ENCODE peak calls at places on chromosomes 7 and 10, in four cellular contexts. W is HCT116, O is uterus, F is stomach. K is an unnamed sample. For H3K4me1, the result is how much of the 10 kb centered on the place peaks cover.

GRCh38 chr7:85770332-85770731 is 583.5 kb upstream of the SEMA3D start:
- DNase-seq in W (no peak), O (no peak), F (no peak), K (no peak)

GRCh38 chr7:81470084-81470723 is 299.6 kb downstream of the HGF start:
- DNase-seq in W (peak), O (peak), F (peak), K (peak)

GRCh38 chr7:137606061-137606674 is 240.6 kb downstream of the DGKI start:
- DNase-seq in W (peak), O (no peak), F (no peak), K (no peak)

GRCh38 chr7:69932034-69932628 is 333.9 kb downstream of the AUTS2 start:
- DNase-seq in W (no peak), O (peak), F (no peak), K (no peak)

GRCh38 chr10:68811367-68812009 is 15.8 kb upstream of the STOX1 start:
- DNase-seq in W (no peak), O (no peak), F (no peak), K (no peak)

GRCh38 chr10:103548006-103548405 is 54.5 kb downstream of the NEURL1 start:
- DNase-seq in W (no peak), O (no peak), F (no peak), K (no peak)

GRCh38 chr7:38451840-38452239 is 178.4 kb upstream of the TARP start:
- DNase-seq in W (peak), O (no peak), F (no peak), K (no peak)

GRCh38 chr10:92965314-92965713 is 95.3 kb upstream of the CYP26C1 start:
- DNase-seq in W (peak), O (no peak), F (no peak), K (no peak)

GRCh38 chr7:157622000-157622399 is 285.2 kb downstream of the DNAJB6 start:
- DNase-seq in W (no peak), O (no peak), F (no peak), K (no peak)

GRCh38 chr7:147197006-147197405 is 1080.4 kb downstream of the CNTNAP2 start:
- DNase-seq in W (no peak), O (no peak), F (no peak), K (no peak)

GRCh38 chr10:91887075-91887899 is 22.0 kb downstream of the FGFBP3 start:
- DNase-seq in W (no peak), O (peak), F (no peak), K (peak)

GRCh38 chr7:112226701-112227276 is 20.3 kb downstream of the ZNF277 start:
- DNase-seq in W (no peak), O (no peak), F (no peak), K (no peak)

GRCh38 chr10:112148314-112148713 is 35.3 kb downstream of the GPAM start:
- DNase-seq in W (no peak), O (no peak), F (no peak), K (no peak)

GRCh38 chr7:122896509-122896908 is 10.2 kb upstream of the CADPS2 start:
- DNase-seq in W (no peak), O (no peak), F (no peak), K (no peak)

GRCh38 chr10:3476186-3476585 is 303.6 kb upstream of the PITRM1 start:
- DNase-seq in W (no peak), O (no peak), F (no peak), K (no peak)

GRCh38 chr7:77627307-77627671 is 69.0 kb upstream of the RSBN1L start:
- DNase-seq in W (no peak), O (no peak), F (no peak), K (no peak)

GRCh38 chr10:90047243-90047729 is 345.9 kb downstream of the KIF20B start:
- DNase-seq in W (peak), O (no peak), F (no peak), K (no peak)

GRCh38 chr7:137728426-137728825 is 118.3 kb downstream of the DGKI start:
- DNase-seq in W (no peak), O (no peak), F (no peak), K (no peak)

GRCh38 chr10:132837905-132838304 is 52.0 kb upstream of the NKX6-2 start:
- DNase-seq in W (no peak), O (no peak), F (no peak), K (no peak)

GRCh38 chr7:104240400-104240799 is 32.6 kb upstream of the ORC5 start:
- DNase-seq in W (no peak), O (no peak), F (no peak), K (no peak)

GRCh38 chr10:13712799-13713581 is 126.2 kb downstream of the PRPF18 start:
- DNase-seq in W (peak), O (peak), F (peak), K (peak)

GRCh38 chr7:41701542-41701941 is 1.3 kb downstream of the INHBA start:
- DNase-seq in W (no peak), O (no peak), F (no peak), K (no peak)
- TF ChIP-seq POLR2A in W (no peak), O (no peak), F (no peak), K (no peak)

GRCh38 chr10:79130255-79130654 is 61.5 kb downstream of the ZMIZ1 start:
- DNase-seq in W (no peak), O (no peak), F (no peak), K (no peak)

GRCh38 chr10:79129361-79129997 is 60.7 kb downstream of the ZMIZ1 start:
- DNase-seq in W (no peak), O (peak), F (no peak), K (peak)

GRCh38 chr10:79128241-79128922 is 59.6 kb downstream of the ZMIZ1 start:
- DNase-seq in W (no peak), O (no peak), F (no peak), K (no peak)

GRCh38 chr10:79127151-79127961 is 58.6 kb downstream of the ZMIZ1 start:
- DNase-seq in W (peak), O (peak), F (peak), K (peak)

GRCh38 chr10:79128923-79129305 is 60.1 kb downstream of the ZMIZ1 start:
- DNase-seq in W (no peak), O (no peak), F (no peak), K (no peak)
- H3K4me1 ChIP-seq in W (half or more), O (under half), F (under half), K (under half)

DNA sequence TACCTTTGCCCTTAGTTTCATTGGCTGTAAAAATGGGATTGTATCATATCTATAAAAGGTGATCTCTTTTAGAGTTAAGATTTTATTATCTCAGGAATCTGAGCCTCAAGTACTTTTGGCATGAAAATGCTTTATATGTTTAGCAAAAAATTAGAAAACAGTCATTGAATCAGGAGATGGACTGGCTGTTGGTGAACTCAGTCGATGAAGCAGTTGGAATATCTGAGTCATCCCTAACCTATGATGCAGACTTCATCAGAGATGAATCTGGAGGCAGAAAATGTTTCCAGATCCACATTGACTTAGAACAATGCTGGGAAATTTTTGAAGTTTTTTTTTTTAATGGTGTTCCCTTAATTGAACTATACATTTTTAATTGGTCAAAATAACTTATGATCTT is 228.5 kb downstream of the SLC25A13 start:
- DNase-seq in W (no peak), O (no peak), F (no peak), K (no peak)
- H3K27ac ChIP-seq in W (no peak), O (no peak), F (no peak), K (no peak)

GRCh38 chr7:74656421-74656910 is 1.1 kb upstream of the GTF2I start:
- DNase-seq in W (no peak), O (peak), F (peak), K (peak)

GRCh38 chr7:74656911-74657691 is 417 bp upstream of the GTF2I start:
- DNase-seq in W (peak), O (peak), F (peak), K (peak)

GRCh38 chr7:74658171-74659004 is 870 bp downstream of the GTF2I start:
- DNase-seq in W (peak), O (peak), F (peak), K (peak)

GRCh38 chr7:74655785-74656420 is 1.6 kb upstream of the GTF2I start:
- DNase-seq in W (no peak), O (no peak), F (no peak), K (no peak)

GRCh38 chr7:74657692-74658170 is at the start of gene GTF2I:
- DNase-seq in W (no peak), O (no peak), F (peak), K (no peak)
- TF ChIP-seq POLR2A in W (peak), O (no peak), F (no peak), K (no peak)

GRCh38 chr7:50621932-50622587 is 56.9 kb upstream of the DDC start:
- DNase-seq in W (no peak), O (no peak), F (no peak), K (peak)

GRCh38 chr7:50622821-50623220 is 57.6 kb upstream of the DDC start:
- DNase-seq in W (no peak), O (no peak), F (no peak), K (no peak)

GRCh38 chr7:50619684-50620083 is 54.5 kb upstream of the DDC start:
- DNase-seq in W (no peak), O (no peak), F (no peak), K (no peak)

GRCh38 chr7:50620418-50620817 is 55.2 kb upstream of the DDC start:
- DNase-seq in W (no peak), O (peak), F (no peak), K (no peak)

DNA sequence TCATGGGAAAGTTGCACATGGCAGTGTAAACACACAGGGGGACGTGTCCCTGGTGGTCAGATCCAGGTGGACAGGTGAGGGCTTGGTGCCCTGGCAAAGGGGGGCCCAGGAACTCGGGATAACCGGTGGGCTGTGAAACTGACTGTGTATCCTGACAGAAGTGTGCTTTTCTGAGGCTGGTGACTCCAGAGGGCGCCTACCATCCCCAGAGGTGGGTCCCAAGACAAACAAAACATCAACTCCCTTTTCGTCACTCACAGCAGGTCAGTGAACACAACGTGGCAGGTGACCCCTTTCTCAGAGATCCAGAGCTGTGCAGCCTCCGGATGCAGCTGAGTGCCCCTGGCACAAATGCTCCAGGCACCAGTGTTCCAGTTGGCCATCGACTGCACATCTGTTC is 56.0 kb upstream of the DDC start:
- DNase-seq in W (no peak), O (no peak), F (no peak), K (no peak)
- H3K4me1 ChIP-seq in W (under half), O (under half), F (under half), K (under half)

GRCh38 chr10:96642530-96642929 is 55.7 kb upstream of the TM9SF3 start:
- DNase-seq in W (no peak), O (no peak), F (no peak), K (no peak)
- H3K27ac ChIP-seq in W (no peak), O (no peak), F (no peak), K (no peak)

DNA sequence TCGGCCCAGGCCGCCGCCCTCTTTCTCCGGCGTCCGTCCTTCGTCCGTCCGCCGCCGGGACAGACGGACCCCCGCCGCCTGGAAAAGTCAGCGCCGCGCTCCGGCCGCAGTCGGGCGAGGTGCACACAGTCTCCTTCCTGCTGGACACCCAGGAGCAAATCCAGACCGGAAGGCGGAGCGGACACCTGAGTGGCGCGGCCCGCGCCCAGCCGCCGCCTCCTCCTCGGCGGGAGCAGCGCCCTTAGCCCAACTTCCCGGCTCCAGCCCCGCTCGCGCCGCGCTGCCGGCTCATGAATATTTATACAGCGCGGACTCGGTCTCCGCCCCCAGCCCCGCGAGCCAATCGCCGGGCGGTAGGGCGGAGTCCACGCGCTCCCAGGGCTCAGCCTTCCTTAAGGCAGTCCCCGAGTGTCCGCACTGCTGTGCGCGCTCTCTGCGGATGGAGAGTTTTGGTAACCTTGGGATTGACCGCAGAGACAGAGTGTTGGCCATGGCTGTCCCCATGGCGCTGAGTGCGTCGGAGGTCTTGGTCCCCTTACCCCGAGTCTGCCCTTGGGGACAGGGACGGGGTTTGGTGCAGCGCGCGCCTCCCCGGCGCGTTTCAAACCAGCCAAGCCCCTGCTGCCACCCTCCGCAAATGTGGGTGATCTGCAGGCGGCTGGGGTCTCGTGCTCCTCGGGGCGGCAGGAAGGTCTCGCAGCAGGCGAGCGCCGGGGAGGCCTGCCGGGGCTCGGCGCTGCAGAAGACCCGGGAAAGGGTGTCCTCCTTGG is at the start of gene FZD8:
- DNase-seq in W (peak), O (peak), F (peak), K (peak)
- TF ChIP-seq POLR2A in W (no peak), O (peak), F (no peak), K (peak)

GRCh38 chr10:69962746-69963135 is 89.9 kb upstream of the MACROH2A2 start:
- DNase-seq in W (no peak), O (no peak), F (no peak), K (no peak)
- H3K4me1 ChIP-seq in W (under half), O (under half), F (under half), K (under half)

GRCh38 chr7:102859084-102859798 is 53.6 kb upstream of the LRRC17 start:
- DNase-seq in W (no peak), O (no peak), F (no peak), K (no peak)
- H3K27ac ChIP-seq in W (no peak), O (no peak), F (no peak), K (no peak)

DNA sequence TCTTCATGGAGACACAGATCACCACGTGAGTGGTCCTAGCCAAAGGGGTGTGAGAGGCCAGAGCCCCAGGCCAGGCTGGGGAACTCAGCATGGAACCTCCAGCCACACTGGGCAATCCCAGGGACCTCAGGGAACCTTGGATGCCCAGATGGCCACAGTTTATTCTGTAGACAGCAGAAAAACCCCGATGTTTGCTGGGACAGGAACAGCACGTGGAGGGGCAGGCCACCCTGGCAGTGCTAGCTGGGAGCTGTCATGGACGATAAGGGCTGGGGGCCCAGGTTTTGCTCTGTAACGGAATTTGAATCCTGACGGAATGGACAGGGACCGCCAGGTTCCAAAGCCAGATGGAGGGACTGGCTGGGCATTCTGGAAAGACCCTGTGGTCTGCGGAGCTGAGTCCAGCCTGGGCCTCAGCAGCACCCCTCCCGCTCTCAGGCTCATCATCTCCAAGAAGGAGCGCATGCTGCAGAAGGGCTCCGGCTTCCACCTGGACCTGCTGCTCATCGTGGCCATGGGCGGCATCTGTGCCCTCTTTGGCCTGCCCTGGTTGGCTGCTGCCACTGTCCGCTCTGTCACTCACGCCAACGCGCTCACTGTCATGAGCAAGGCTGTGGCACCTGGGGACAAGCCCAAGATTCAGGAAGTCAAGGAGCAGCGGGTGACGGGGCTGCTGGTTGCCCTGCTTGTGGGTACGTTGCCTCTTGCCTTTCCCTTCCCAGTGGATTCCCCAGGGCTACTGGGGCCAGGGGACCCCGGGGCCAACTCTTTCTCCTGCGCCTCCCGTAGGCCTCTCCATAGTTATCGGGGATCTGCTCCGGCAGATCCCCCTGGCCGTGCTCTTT is 5.6 kb downstream of the FASTK start:
- DNase-seq in W (no peak), O (no peak), F (no peak), K (no peak)
- TF ChIP-seq POLR2A in W (no peak), O (no peak), F (no peak), K (no peak)